ENCODE peak calls at places on chromosomes 12 and 14, in six cellular contexts. G, W, I, K, Z and V are unnamed samples.

GRCh38 chr12:86349196-86349595 is 93.0 kb upstream of the MGAT4C start:
- DNase-seq in G (no peak), Z (no peak), W (no peak), I (no peak), K (no peak), V (no peak)

GRCh38 chr12:89237763-89238162 is 114.5 kb downstream of the DUSP6 start:
- DNase-seq in W (no peak), K (no peak), G (no peak), I (no peak), Z (no peak), V (no peak)

GRCh38 chr12:14164266-14164665 is 182.9 kb upstream of the GRIN2B start:
- DNase-seq in I (no peak), W (no peak), G (no peak), Z (no peak), K (no peak), V (no peak)

GRCh38 chr12:55716582-55717396 is 943 bp downstream of the BLOC1S1 start:
- DNase-seq in G (no peak), I (no peak), Z (no peak), W (no peak), K (no peak), V (no peak)

GRCh38 chr12:112096667-112097066 is 11.9 kb downstream of the NAA25 start:
- DNase-seq in G (no peak), W (no peak), Z (no peak), I (no peak), K (no peak), V (no peak)

GRCh38 chr14:100541621-100542560 is 45.3 kb downstream of the BEGAIN start:
- DNase-seq in Z (peak), G (no peak), W (no peak), I (no peak), K (no peak), V (no peak)

GRCh38 chr14:99541677-99542470 is 60.7 kb downstream of the CCNK start:
- DNase-seq in W (no peak), G (no peak), I (no peak), K (no peak), Z (no peak), V (no peak)

GRCh38 chr12:131385313-131386166 is 325.4 kb upstream of the SFSWAP start:
- DNase-seq in G (no peak), Z (peak), W (no peak), I (no peak), K (no peak), V (no peak)

GRCh38 chr14:22883191-22883976 is at the start of gene REM2:
- DNase-seq in I (no peak), W (no peak), K (no peak), G (no peak), Z (no peak), V (no peak)

GRCh38 chr12:55743131-55743921 is 404 bp downstream of the GDF11 start:
- DNase-seq in Z (peak), K (no peak), I (peak), W (peak), G (no peak), V (peak)

GRCh38 chr14:27427796-27428195 is 830.0 kb upstream of the NOVA1 start:
- DNase-seq in I (no peak), K (no peak), G (no peak), Z (no peak), W (no peak), V (no peak)

GRCh38 chr14:20998674-20999366 is at the start of gene SLC39A2:
- DNase-seq in I (peak), G (no peak), K (no peak), W (no peak), Z (no peak), V (no peak)

GRCh38 chr12:34402228-34402898 is 380.1 kb downstream of the ALG10 start:
- DNase-seq in W (peak), G (no peak), K (no peak), I (peak), Z (peak), V (no peak)

GRCh38 chr12:93100610-93101009 is 171.5 kb upstream of the EEA1 start:
- DNase-seq in Z (no peak), W (no peak), K (no peak), G (no peak), I (no peak), V (no peak)

DNA sequence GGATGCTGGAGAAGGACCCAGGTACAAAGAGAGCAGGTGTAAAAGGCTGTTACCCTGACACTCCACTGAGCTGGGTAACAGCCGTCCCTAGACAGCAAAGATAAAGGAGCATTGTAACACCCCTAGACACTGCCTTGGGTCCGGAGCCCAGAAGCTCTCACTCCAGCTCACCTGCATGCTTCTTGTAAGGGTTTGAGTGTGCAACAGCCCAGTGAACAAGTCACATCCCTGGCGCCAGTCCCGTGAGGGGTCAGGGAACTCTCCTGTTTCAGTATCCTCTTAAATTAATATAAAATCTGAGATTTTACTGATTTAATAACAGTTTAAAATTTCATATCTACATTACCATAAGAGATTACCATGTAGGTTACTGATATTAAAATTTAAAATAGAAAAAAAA is 124.8 kb upstream of the LMO3 start:
- DNase-seq in K (no peak), I (no peak), Z (no peak), G (no peak), W (no peak), V (no peak)
- TF ChIP-seq POLR2AphosphoS5 in K (no peak), I (no peak), Z (no peak), G (no peak), W (no peak), V (no peak)

DNA sequence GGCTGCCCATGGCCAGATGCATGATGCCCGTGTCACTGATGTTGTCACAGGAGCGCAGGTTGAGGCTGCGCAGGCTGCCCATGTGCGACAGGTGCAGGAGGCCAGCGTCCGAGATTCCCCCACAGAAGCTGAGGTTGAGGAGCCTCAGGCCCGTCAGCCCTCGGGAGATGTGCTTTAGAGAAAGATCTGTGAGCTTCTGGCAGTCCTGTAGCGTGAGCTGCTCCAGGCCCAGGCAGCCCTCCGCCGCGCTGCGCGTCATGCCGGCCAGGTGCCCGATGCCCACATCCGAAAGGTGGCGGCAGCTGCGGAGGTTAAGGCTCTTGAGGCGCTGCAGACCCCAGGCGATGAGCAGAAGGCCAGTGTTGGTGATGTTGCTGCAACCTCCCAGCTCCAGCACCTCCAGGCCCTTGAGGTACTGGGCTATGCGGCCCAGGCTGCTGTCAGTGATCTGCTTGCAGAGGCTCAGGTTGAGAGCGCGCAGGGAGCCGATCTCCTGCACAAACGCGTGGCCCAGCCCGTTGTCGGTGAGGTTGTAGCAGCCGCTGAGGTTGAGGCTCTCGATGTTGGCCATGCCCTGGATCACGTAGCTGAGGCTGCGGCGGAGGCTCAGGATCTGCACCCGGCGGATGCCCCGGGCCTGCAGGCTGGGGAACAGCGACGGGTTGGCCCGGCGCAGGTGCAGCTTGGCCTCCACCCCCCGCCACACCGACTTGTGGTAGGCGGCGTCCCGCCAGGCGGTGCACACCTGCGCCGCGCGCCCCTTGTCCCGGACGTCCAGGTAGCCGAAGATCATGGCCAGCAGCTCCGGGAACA is 943 bp downstream of the FBXL14 start:
- DNase-seq in K (no peak), I (peak), Z (peak), G (no peak), W (peak), V (no peak)
- TF ChIP-seq POLR2A in K (no peak), I (peak), Z (no peak), G (peak), W (no peak), V (no peak)

DNA sequence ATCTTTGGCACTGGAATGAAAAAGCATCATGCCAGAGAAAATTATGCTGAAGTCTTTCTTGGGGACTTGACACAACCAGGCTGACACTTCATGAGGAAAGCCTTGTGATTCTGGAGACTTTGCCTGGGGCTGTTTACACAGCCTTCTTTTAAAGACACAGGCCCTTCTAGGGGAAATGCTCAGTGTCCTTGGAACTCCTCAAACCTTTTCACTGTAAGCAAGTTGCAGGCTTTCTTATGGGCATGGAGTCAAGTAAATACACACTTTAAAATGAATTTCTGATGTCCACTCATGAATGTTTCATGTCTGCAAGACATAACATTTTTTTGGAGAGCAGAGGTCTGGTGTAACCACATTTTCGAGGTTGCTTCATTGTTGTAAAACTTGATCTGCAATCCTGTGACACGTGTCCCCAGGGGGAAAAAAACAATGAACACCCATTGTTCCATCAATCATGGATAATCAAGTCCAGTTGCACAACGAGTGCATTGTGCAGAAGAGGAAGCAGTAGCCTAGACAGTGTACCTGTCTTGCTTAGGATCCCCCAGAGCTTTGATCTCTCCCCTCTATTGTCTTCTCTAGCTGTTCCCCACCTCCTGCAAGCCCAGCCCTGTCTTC is 155.1 kb upstream of the PRICKLE1 start:
- DNase-seq in W (no peak), K (no peak), G (no peak), I (no peak), Z (no peak), V (no peak)
- TF ChIP-seq POLR2AphosphoS5 in W (no peak), K (no peak), G (no peak), I (no peak), Z (peak), V (no peak)

DNA sequence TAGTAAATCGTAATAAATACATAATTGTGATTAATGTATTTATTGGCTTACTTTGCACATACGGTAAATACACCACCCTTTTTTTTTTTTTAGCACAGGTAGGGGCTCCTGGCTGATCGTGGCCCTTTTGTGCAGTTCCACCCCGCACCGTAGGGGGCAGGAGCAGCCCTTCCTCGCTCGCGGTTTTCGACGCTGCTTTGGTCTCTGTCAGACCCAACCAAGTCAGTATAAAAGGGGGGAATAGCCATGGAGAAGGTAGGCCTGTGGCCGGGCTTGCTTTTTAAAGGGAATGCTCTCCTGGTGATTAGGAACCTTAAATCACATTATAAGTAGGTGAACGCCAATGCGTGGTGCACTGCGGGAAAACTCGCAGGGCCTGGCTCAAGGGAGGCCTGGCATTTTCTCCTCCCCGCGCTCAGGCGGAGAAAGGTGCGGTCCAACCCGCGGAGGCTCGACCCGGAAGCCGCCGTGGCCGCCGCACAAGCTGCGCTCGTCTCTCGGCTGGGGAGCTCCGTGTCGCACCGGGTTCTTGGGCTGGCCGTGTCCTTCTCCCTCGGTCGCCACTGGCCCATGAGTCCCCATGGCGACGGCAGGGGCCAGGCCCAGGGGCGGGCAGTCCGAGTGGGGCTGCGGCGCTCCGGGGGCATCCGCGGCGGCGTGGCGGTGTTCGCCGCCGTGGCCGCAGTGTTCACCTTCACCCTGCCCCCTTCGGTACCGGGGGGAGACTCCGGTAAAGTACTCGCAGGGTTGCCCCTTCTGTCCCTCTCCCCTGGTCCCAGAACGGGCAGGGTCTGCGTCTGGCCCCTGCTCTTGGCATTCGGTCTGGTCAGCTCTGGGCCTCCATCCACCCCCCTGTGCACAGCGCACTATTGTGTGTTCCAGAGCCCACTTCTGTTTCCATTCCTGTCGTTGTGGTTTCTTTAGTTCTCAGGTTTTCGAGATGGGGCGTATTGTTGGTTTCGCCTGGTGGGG is at the start of gene TMEM260:
- DNase-seq in Z (peak), G (peak), K (peak), W (peak), I (peak), V (peak)
- TF ChIP-seq POLR2A in Z (peak), G (peak), K (peak), W (no peak), I (peak), V (peak)

GRCh38 chr12:67892289-67892688 is 97.0 kb upstream of the IFNG-AS1 start:
- DNase-seq in W (no peak), I (no peak), Z (no peak), G (no peak), K (no peak), V (no peak)

GRCh38 chr12:67890726-67891125 is 98.5 kb upstream of the IFNG-AS1 start:
- DNase-seq in G (no peak), K (no peak), I (no peak), W (no peak), Z (no peak), V (no peak)

GRCh38 chr12:67891566-67891965 is 97.7 kb upstream of the IFNG-AS1 start:
- DNase-seq in G (no peak), Z (no peak), I (no peak), W (no peak), K (no peak), V (no peak)

GRCh38 chr12:67887065-67887464 is 102.2 kb upstream of the IFNG-AS1 start:
- DNase-seq in W (no peak), I (no peak), Z (no peak), K (no peak), G (no peak), V (no peak)

DNA sequence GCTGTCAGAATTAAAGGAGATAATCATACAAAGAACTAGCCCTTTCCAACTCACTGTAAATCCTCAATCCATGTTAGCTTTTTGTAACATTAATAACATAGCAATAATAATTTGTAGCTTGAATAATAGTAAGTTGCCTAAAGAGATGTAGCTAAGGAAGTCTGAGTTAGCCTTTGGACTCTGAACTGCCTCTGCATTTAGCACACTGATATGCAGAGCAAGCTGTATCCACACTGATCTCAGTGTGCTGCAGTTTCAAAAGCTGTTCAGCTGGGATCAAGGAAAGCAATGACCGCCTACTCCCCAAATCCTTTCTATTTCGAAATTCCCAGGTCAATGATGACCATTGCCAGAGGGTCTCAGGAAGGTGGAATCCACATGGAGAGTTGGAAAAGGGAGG is 99.3 kb upstream of the IFNG-AS1 start:
- DNase-seq in K (no peak), G (no peak), I (no peak), Z (no peak), W (no peak), V (no peak)
- TF ChIP-seq POLR2AphosphoS5 in K (no peak), G (no peak), I (no peak), Z (no peak), W (no peak), V (no peak)

GRCh38 chr12:53255993-53256392 is 12.1 kb upstream of the ESPL1 start:
- DNase-seq in Z (no peak), I (no peak), W (no peak), K (no peak), G (no peak), V (no peak)

GRCh38 chr12:53253298-53253697 is 14.8 kb upstream of the ESPL1 start:
- DNase-seq in Z (no peak), W (no peak), I (no peak), K (no peak), G (no peak), V (no peak)

GRCh38 chr12:53252349-53252916 is 15.7 kb upstream of the ESPL1 start:
- DNase-seq in G (no peak), K (no peak), W (peak), I (peak), Z (peak), V (no peak)

GRCh38 chr12:53254816-53255545 is 13.1 kb upstream of the ESPL1 start:
- DNase-seq in K (no peak), G (no peak), I (no peak), Z (no peak), W (no peak), V (no peak)

GRCh38 chr12:53251477-53252348 is 16.4 kb upstream of the ESPL1 start:
- DNase-seq in I (peak), G (peak), Z (peak), K (peak), W (peak), V (peak)
- TF ChIP-seq POLR2A in I (peak), G (peak), Z (peak), K (peak), W (no peak), V (peak)

GRCh38 chr12:68020699-68021098 is 31.5 kb downstream of the IFNG-AS1 start:
- DNase-seq in Z (no peak), K (no peak), G (no peak), I (no peak), W (no peak), V (no peak)

GRCh38 chr12:68020049-68020448 is 30.8 kb downstream of the IFNG-AS1 start:
- DNase-seq in G (no peak), Z (no peak), I (no peak), K (no peak), W (no peak), V (no peak)

GRCh38 chr12:68013181-68013580 is 23.9 kb downstream of the IFNG-AS1 start:
- DNase-seq in W (no peak), I (no peak), Z (no peak), G (no peak), K (no peak), V (no peak)

GRCh38 chr12:68016136-68016535 is 26.9 kb downstream of the IFNG-AS1 start:
- DNase-seq in Z (no peak), I (no peak), G (no peak), K (no peak), W (no peak), V (no peak)

DNA sequence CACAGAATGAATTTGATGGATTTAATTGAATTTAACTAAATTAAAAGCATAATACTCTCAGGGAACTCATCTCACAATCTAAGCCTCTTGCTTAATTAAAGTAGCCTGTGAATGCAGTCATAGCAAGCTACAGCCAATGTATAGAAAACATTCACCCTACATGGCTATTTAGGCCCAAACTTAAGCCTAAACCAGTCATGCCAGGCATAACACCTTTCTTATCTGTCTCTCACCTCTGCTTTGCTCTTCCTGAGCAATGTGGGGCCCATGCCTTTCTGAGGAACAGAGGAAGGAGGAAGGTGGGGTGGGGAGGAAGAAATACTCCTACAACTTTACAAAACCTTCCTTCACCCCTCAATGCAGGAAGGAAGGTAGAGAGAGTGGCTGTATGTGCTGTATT is 29.1 kb downstream of the IFNG-AS1 start:
- DNase-seq in K (no peak), I (no peak), G (no peak), W (no peak), Z (no peak), V (no peak)
- TF ChIP-seq POLR2AphosphoS5 in K (no peak), I (no peak), G (no peak), W (no peak), Z (no peak), V (no peak)

GRCh38 chr12:7293670-7294069 is 10.2 kb upstream of the ACSM4 start:
- DNase-seq in G (no peak), W (no peak), K (no peak), I (no peak), Z (no peak), V (no peak)
- TF ChIP-seq POLR2A in G (no peak), W (no peak), K (no peak), I (no peak), Z (no peak), V (no peak)